ENCODE peak calls at places on chromosomes 3 and 15, in five cellular contexts. One of them, this sample, is unnamed.

GRCh38 chr3:70090322-70090913 is 90.9 kb downstream of the SAMMSON start:
- DNase-seq in H1: no peak
- DNase-seq in HepG2: no peak
- DNase-seq in K562: peak
- DNase-seq in GM12878: no peak
- DNase-seq in this sample: peak

GRCh38 chr3:119673875-119674274 is 3.3 kb downstream of the COX17 start:
- DNase-seq in K562: no peak
- DNase-seq in HepG2: no peak
- DNase-seq in H1: no peak
- DNase-seq in GM12878: no peak
- DNase-seq in this sample: no peak

GRCh38 chr3:116153174-116153573 is 292.1 kb downstream of the LSAMP start:
- DNase-seq in GM12878: no peak
- DNase-seq in H1: no peak
- DNase-seq in K562: no peak
- DNase-seq in HepG2: no peak
- DNase-seq in this sample: no peak

GRCh38 chr3:159458010-159458409 is 530.6 kb upstream of the IL12A start:
- DNase-seq in HepG2: no peak
- DNase-seq in GM12878: no peak
- DNase-seq in K562: no peak
- DNase-seq in H1: no peak
- DNase-seq in this sample: peak

GRCh38 chr3:127700406-127700805 is 27.7 kb downstream of the ABTB1 start:
- DNase-seq in GM12878: no peak
- DNase-seq in K562: no peak
- DNase-seq in HepG2: no peak
- DNase-seq in H1: no peak
- DNase-seq in this sample: no peak

GRCh38 chr15:67146214-67146613 is 80.8 kb downstream of the SMAD3 start:
- DNase-seq in HepG2: peak
- DNase-seq in GM12878: no peak
- DNase-seq in H1: no peak
- DNase-seq in K562: no peak
- DNase-seq in this sample: no peak

GRCh38 chr3:73080201-73080966 is 18.9 kb downstream of the EBLN2 start:
- DNase-seq in H1: no peak
- DNase-seq in HepG2: no peak
- DNase-seq in GM12878: no peak
- DNase-seq in K562: no peak
- DNase-seq in this sample: no peak

GRCh38 chr3:185094691-185095090 is 58.2 kb downstream of the C3orf70 start:
- DNase-seq in K562: no peak
- DNase-seq in H1: no peak
- DNase-seq in GM12878: no peak
- DNase-seq in HepG2: no peak
- DNase-seq in this sample: no peak

GRCh38 chr3:57856675-57857074 is 100.6 kb downstream of the SLMAP start:
- DNase-seq in HepG2: no peak
- DNase-seq in H1: no peak
- DNase-seq in GM12878: no peak
- DNase-seq in K562: no peak
- DNase-seq in this sample: peak

GRCh38 chr15:100311829-100312228 is 29.9 kb downstream of the ADAMTS17 start:
- DNase-seq in H1: no peak
- DNase-seq in GM12878: no peak
- DNase-seq in K562: no peak
- DNase-seq in HepG2: no peak
- DNase-seq in this sample: no peak

GRCh38 chr15:68276668-68277067 is 877 bp upstream of the FEM1B start:
- DNase-seq in K562: no peak
- DNase-seq in HepG2: no peak
- DNase-seq in GM12878: no peak
- DNase-seq in H1: no peak
- DNase-seq in this sample: no peak

GRCh38 chr3:164640586-164640985 is 437.7 kb downstream of the SI start:
- DNase-seq in H1: no peak
- DNase-seq in GM12878: no peak
- DNase-seq in K562: no peak
- DNase-seq in HepG2: no peak
- DNase-seq in this sample: no peak

GRCh38 chr3:150083653-150084037 is 113.0 kb upstream of the PFN2 start:
- DNase-seq in H1: no peak
- DNase-seq in HepG2: no peak
- DNase-seq in K562: no peak
- DNase-seq in GM12878: no peak
- DNase-seq in this sample: no peak

GRCh38 chr3:157311633-157312365 is 124.9 kb upstream of the PTX3 start:
- DNase-seq in HepG2: no peak
- DNase-seq in GM12878: no peak
- DNase-seq in H1: no peak
- DNase-seq in K562: no peak
- DNase-seq in this sample: no peak

GRCh38 chr15:67660874-67661606 is 118.5 kb downstream of the MAP2K5 start:
- DNase-seq in HepG2: no peak
- DNase-seq in GM12878: no peak
- DNase-seq in K562: no peak
- DNase-seq in H1: no peak
- DNase-seq in this sample: no peak

GRCh38 chr3:56197991-56198390 is 270.3 kb downstream of the ERC2 start:
- DNase-seq in H1: no peak
- DNase-seq in HepG2: no peak
- DNase-seq in GM12878: no peak
- DNase-seq in K562: no peak
- DNase-seq in this sample: no peak

GRCh38 chr3:161890147-161890625 is 393.6 kb downstream of the OTOL1 start:
- DNase-seq in H1: no peak
- DNase-seq in GM12878: no peak
- DNase-seq in HepG2: no peak
- DNase-seq in K562: no peak
- DNase-seq in this sample: no peak

GRCh38 chr3:132180337-132180791 is 136.8 kb upstream of the ACP3 start:
- DNase-seq in GM12878: peak
- DNase-seq in HepG2: peak
- DNase-seq in K562: no peak
- DNase-seq in H1: peak
- DNase-seq in this sample: peak

GRCh38 chr3:56782900-56783299 is 18.8 kb downstream of the ARHGEF3 start:
- DNase-seq in H1: no peak
- DNase-seq in GM12878: no peak
- DNase-seq in K562: no peak
- DNase-seq in HepG2: no peak
- DNase-seq in this sample: no peak

GRCh38 chr3:128238100-128238459 is 84.8 kb downstream of the EEFSEC start:
- DNase-seq in HepG2: no peak
- DNase-seq in GM12878: no peak
- DNase-seq in H1: no peak
- DNase-seq in K562: no peak
- DNase-seq in this sample: no peak

GRCh38 chr15:57751177-57751800 is 44.8 kb downstream of the POLR2M start:
- DNase-seq in H1: no peak
- DNase-seq in K562: no peak
- DNase-seq in HepG2: peak
- DNase-seq in GM12878: no peak
- DNase-seq in this sample: peak

GRCh38 chr3:58025824-58026579 is 17.8 kb downstream of the FLNB start:
- DNase-seq in HepG2: peak
- DNase-seq in K562: no peak
- DNase-seq in H1: no peak
- DNase-seq in GM12878: no peak
- DNase-seq in this sample: no peak

GRCh38 chr3:40317061-40317676 is 7.7 kb downstream of the EIF1B start:
- DNase-seq in HepG2: peak
- DNase-seq in H1: no peak
- DNase-seq in K562: peak
- DNase-seq in GM12878: no peak
- DNase-seq in this sample: peak

GRCh38 chr3:4438296-4438695 is 28.8 kb downstream of the SUMF1 start:
- DNase-seq in HepG2: no peak
- DNase-seq in GM12878: no peak
- DNase-seq in K562: no peak
- DNase-seq in H1: no peak
- DNase-seq in this sample: no peak

GRCh38 chr3:169865176-169865800 is 4.4 kb downstream of the LRRC31 start:
- DNase-seq in HepG2: no peak
- DNase-seq in GM12878: no peak
- DNase-seq in H1: no peak
- DNase-seq in K562: no peak
- DNase-seq in this sample: no peak

GRCh38 chr3:122795674-122795969 is 753 bp downstream of the SLC49A4 start:
- DNase-seq in HepG2: peak
- DNase-seq in K562: no peak
- DNase-seq in GM12878: no peak
- DNase-seq in H1: no peak
- DNase-seq in this sample: no peak

GRCh38 chr15:63395730-63396545 is 14.3 kb upstream of the CA12 start:
- DNase-seq in H1: no peak
- DNase-seq in GM12878: no peak
- DNase-seq in K562: peak
- DNase-seq in HepG2: no peak
- DNase-seq in this sample: no peak

GRCh38 chr3:56881035-56881575 is 79.4 kb upstream of the ARHGEF3 start:
- DNase-seq in GM12878: no peak
- DNase-seq in K562: no peak
- DNase-seq in H1: no peak
- DNase-seq in HepG2: peak
- DNase-seq in this sample: no peak

GRCh38 chr3:134447371-134447770 is 38.4 kb downstream of the ANAPC13 start:
- DNase-seq in H1: no peak
- DNase-seq in HepG2: no peak
- DNase-seq in GM12878: no peak
- DNase-seq in K562: no peak
- DNase-seq in this sample: no peak

GRCh38 chr3:21049368-21050062 is 701.5 kb downstream of the ZNF385D start:
- DNase-seq in H1: no peak
- DNase-seq in HepG2: no peak
- DNase-seq in GM12878: no peak
- DNase-seq in K562: no peak
- DNase-seq in this sample: no peak

GRCh38 chr3:73661262-73661661 is 36.5 kb upstream of the PDZRN3 start:
- DNase-seq in HepG2: no peak
- DNase-seq in H1: no peak
- DNase-seq in GM12878: no peak
- DNase-seq in K562: no peak
- DNase-seq in this sample: no peak

GRCh38 chr3:172675371-172676193 is 35.3 kb downstream of the NCEH1 start:
- DNase-seq in K562: peak
- DNase-seq in HepG2: peak
- DNase-seq in H1: no peak
- DNase-seq in GM12878: no peak
- DNase-seq in this sample: peak

GRCh38 chr3:127736801-127737539 is 64.2 kb downstream of the ABTB1 start:
- DNase-seq in GM12878: no peak
- DNase-seq in HepG2: no peak
- DNase-seq in K562: no peak
- DNase-seq in H1: no peak
- DNase-seq in this sample: no peak

GRCh38 chr3:122533931-122534334 is 19.2 kb upstream of the KPNA1 start:
- DNase-seq in HepG2: no peak
- DNase-seq in K562: peak
- DNase-seq in H1: no peak
- DNase-seq in GM12878: peak
- DNase-seq in this sample: no peak

GRCh38 chr3:137769321-137770065 is 5.4 kb downstream of the SOX14 start:
- DNase-seq in HepG2: no peak
- DNase-seq in K562: no peak
- DNase-seq in GM12878: no peak
- DNase-seq in H1: no peak
- DNase-seq in this sample: peak
- TF ChIP-seq EZH2 in HepG2: no peak
- TF ChIP-seq EZH2 in K562: no peak
- TF ChIP-seq EZH2 in GM12878: no peak
- TF ChIP-seq EZH2 in H1: no peak
- TF ChIP-seq EZH2 in this sample: peak

GRCh38 chr3:112508860-112509259 is 9.6 kb upstream of the BTLA start:
- DNase-seq in H1: no peak
- DNase-seq in GM12878: no peak
- DNase-seq in HepG2: no peak
- DNase-seq in K562: no peak
- DNase-seq in this sample: no peak

GRCh38 chr3:112514527-112515128 is 15.4 kb upstream of the BTLA start:
- DNase-seq in H1: no peak
- DNase-seq in HepG2: no peak
- DNase-seq in GM12878: peak
- DNase-seq in K562: no peak
- DNase-seq in this sample: no peak

GRCh38 chr3:112508261-112508660 is 9.0 kb upstream of the BTLA start:
- DNase-seq in K562: no peak
- DNase-seq in H1: no peak
- DNase-seq in GM12878: no peak
- DNase-seq in HepG2: no peak
- DNase-seq in this sample: no peak

GRCh38 chr3:112512320-112512719 is 13.0 kb upstream of the BTLA start:
- DNase-seq in K562: no peak
- DNase-seq in GM12878: no peak
- DNase-seq in HepG2: no peak
- DNase-seq in H1: no peak
- DNase-seq in this sample: peak
- TF ChIP-seq CREB1 in K562: no peak
- TF ChIP-seq CREB1 in GM12878: no peak
- TF ChIP-seq CREB1 in HepG2: no peak
- TF ChIP-seq CREB1 in H1: no peak
- TF ChIP-seq CREB1 in this sample: no peak

DNA sequence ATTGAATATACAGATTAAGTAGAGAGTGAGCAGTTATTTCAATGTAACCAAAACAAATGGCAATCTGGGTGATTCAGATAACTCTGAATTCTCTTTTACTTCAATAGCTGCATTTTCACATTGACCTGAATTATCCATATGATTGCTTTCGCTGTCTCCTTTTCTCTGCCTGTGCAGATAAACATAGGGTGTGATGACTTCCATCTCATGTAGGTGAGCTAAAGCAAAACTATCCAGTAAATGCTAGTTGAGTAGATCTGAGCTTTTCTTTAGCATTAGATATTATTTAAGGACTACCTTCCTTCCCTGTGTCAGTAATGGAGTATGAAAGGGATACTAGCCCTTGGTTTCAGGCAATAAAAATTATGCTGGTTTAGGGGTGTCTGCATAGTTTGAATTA is 288.6 kb downstream of the OXSM start:
- DNase-seq in HepG2: no peak
- DNase-seq in H1: no peak
- DNase-seq in GM12878: no peak
- DNase-seq in K562: no peak
- DNase-seq in this sample: no peak
- TF ChIP-seq EZH2 in HepG2: no peak
- TF ChIP-seq EZH2 in H1: no peak
- TF ChIP-seq EZH2 in GM12878: no peak
- TF ChIP-seq EZH2 in K562: no peak
- TF ChIP-seq EZH2 in this sample: no peak

DNA sequence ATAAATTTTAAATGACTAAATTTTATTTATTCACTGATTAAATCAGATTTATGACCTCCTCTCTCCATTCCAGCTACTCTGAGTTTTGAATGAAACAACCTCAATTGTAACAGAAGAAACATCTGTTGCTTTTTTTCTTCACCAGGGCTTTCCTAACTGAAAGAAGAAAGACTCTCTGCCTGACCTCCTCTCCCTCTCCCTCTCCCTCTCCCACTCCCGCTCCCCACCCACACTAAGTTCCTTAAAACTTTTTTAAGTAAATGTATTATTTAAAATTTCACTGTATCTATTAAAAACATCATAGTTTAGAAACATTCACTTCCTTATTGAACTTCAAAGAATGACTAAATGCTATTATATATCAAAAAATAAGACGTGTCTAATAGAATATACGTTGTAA is 122.0 kb downstream of the TFDP2 start:
- DNase-seq in H1: no peak
- DNase-seq in GM12878: no peak
- DNase-seq in K562: peak
- DNase-seq in HepG2: no peak
- DNase-seq in this sample: peak
- TF ChIP-seq CREB1 in H1: no peak
- TF ChIP-seq CREB1 in GM12878: no peak
- TF ChIP-seq CREB1 in K562: no peak
- TF ChIP-seq CREB1 in HepG2: no peak
- TF ChIP-seq CREB1 in this sample: no peak

This sample was measured in GM23338.